ENCODE peak calls at places on chromosomes 16 and 17, in ten cellular contexts. One of them, this sample, is unnamed.

GRCh38 chr17:1931759-1932579 is 93.2 kb downstream of the RTN4RL1 start:
- DNase-seq in mucosa of descending colon: peak; percentile 9
- DNase-seq in AML-193: no peak
- DNase-seq in islet precursor cell: peak; percentile 87
- DNase-seq in naive thymus-derived CD8-positive, alpha-beta T cell: no peak
- DNase-seq in upper lobe of left lung: peak; percentile 32
- DNase-seq in dorsolateral prefrontal cortex: no peak
- DNase-seq in left lung: no peak
- DNase-seq in stimulated activated CD4-positive, alpha-beta T cell treated with anti-CD3 and anti-CD28 coated beads, TNF-alpha, amount 100 ng/mL, for 24 hours: no peak
- DNase-seq in stimulated activated CD8-positive, alpha-beta memory T cell treated with anti-CD3 and anti-CD28 coated beads, Interleukin-7, amount 100 ng/mL, for 1 hour: no peak
- DNase-seq in this sample: no peak

GRCh38 chr17:76153640-76154039 is 12.6 kb upstream of the FOXJ1 start:
- DNase-seq in mucosa of descending colon: no peak
- DNase-seq in AML-193: no peak
- DNase-seq in islet precursor cell: peak; percentile 73
- DNase-seq in naive thymus-derived CD8-positive, alpha-beta T cell: no peak
- DNase-seq in upper lobe of left lung: no peak
- DNase-seq in dorsolateral prefrontal cortex: peak; percentile 24
- DNase-seq in left lung: peak; percentile 5
- DNase-seq in stimulated activated CD4-positive, alpha-beta T cell treated with anti-CD3 and anti-CD28 coated beads, TNF-alpha, amount 100 ng/mL, for 24 hours: no peak
- DNase-seq in stimulated activated CD8-positive, alpha-beta memory T cell treated with anti-CD3 and anti-CD28 coated beads, Interleukin-7, amount 100 ng/mL, for 1 hour: no peak
- DNase-seq in this sample: no peak

GRCh38 chr16:50598256-50598894 is 50.2 kb downstream of the NKD1 start:
- DNase-seq in mucosa of descending colon: no peak
- DNase-seq in AML-193: no peak
- DNase-seq in islet precursor cell: no peak
- DNase-seq in naive thymus-derived CD8-positive, alpha-beta T cell: no peak
- DNase-seq in upper lobe of left lung: no peak
- DNase-seq in dorsolateral prefrontal cortex: peak; percentile 56
- DNase-seq in left lung: no peak
- DNase-seq in stimulated activated CD4-positive, alpha-beta T cell treated with anti-CD3 and anti-CD28 coated beads, TNF-alpha, amount 100 ng/mL, for 24 hours: no peak
- DNase-seq in stimulated activated CD8-positive, alpha-beta memory T cell treated with anti-CD3 and anti-CD28 coated beads, Interleukin-7, amount 100 ng/mL, for 1 hour: no peak
- DNase-seq in this sample: no peak

GRCh38 chr16:8863594-8864424 is 5.0 kb downstream of the CARHSP1 start:
- DNase-seq in mucosa of descending colon: peak; percentile 68
- DNase-seq in AML-193: no peak
- DNase-seq in islet precursor cell: peak; percentile 85
- DNase-seq in naive thymus-derived CD8-positive, alpha-beta T cell: no peak
- DNase-seq in upper lobe of left lung: peak; percentile 56
- DNase-seq in dorsolateral prefrontal cortex: peak; percentile 97
- DNase-seq in left lung: peak; percentile 74
- DNase-seq in stimulated activated CD4-positive, alpha-beta T cell treated with anti-CD3 and anti-CD28 coated beads, TNF-alpha, amount 100 ng/mL, for 24 hours: no peak
- DNase-seq in stimulated activated CD8-positive, alpha-beta memory T cell treated with anti-CD3 and anti-CD28 coated beads, Interleukin-7, amount 100 ng/mL, for 1 hour: no peak
- DNase-seq in this sample: no peak

GRCh38 chr17:77568540-77568939 is 390.0 kb upstream of the TNRC6C start:
- DNase-seq in mucosa of descending colon: no peak
- DNase-seq in AML-193: no peak
- DNase-seq in islet precursor cell: no peak
- DNase-seq in naive thymus-derived CD8-positive, alpha-beta T cell: no peak
- DNase-seq in upper lobe of left lung: no peak
- DNase-seq in dorsolateral prefrontal cortex: no peak
- DNase-seq in left lung: no peak
- DNase-seq in stimulated activated CD4-positive, alpha-beta T cell treated with anti-CD3 and anti-CD28 coated beads, TNF-alpha, amount 100 ng/mL, for 24 hours: no peak
- DNase-seq in stimulated activated CD8-positive, alpha-beta memory T cell treated with anti-CD3 and anti-CD28 coated beads, Interleukin-7, amount 100 ng/mL, for 1 hour: no peak
- DNase-seq in this sample: no peak

GRCh38 chr17:16911141-16911937 is 60.6 kb downstream of the TNFRSF13B start:
- DNase-seq in mucosa of descending colon: no peak
- DNase-seq in AML-193: no peak
- DNase-seq in islet precursor cell: peak; percentile 97
- DNase-seq in naive thymus-derived CD8-positive, alpha-beta T cell: no peak
- DNase-seq in upper lobe of left lung: peak; percentile 17
- DNase-seq in dorsolateral prefrontal cortex: peak; percentile 30
- DNase-seq in left lung: no peak
- DNase-seq in stimulated activated CD4-positive, alpha-beta T cell treated with anti-CD3 and anti-CD28 coated beads, TNF-alpha, amount 100 ng/mL, for 24 hours: no peak
- DNase-seq in stimulated activated CD8-positive, alpha-beta memory T cell treated with anti-CD3 and anti-CD28 coated beads, Interleukin-7, amount 100 ng/mL, for 1 hour: no peak
- DNase-seq in this sample: no peak

GRCh38 chr17:5545051-5545987 is 39.0 kb downstream of the NLRP1 start:
- DNase-seq in mucosa of descending colon: no peak
- DNase-seq in AML-193: no peak
- DNase-seq in islet precursor cell: peak; percentile 54
- DNase-seq in naive thymus-derived CD8-positive, alpha-beta T cell: no peak
- DNase-seq in upper lobe of left lung: no peak
- DNase-seq in dorsolateral prefrontal cortex: no peak
- DNase-seq in left lung: no peak
- DNase-seq in stimulated activated CD4-positive, alpha-beta T cell treated with anti-CD3 and anti-CD28 coated beads, TNF-alpha, amount 100 ng/mL, for 24 hours: no peak
- DNase-seq in stimulated activated CD8-positive, alpha-beta memory T cell treated with anti-CD3 and anti-CD28 coated beads, Interleukin-7, amount 100 ng/mL, for 1 hour: no peak
- DNase-seq in this sample: no peak

GRCh38 chr17:68424861-68425260 is 32.4 kb downstream of the WIPI1 start:
- DNase-seq in mucosa of descending colon: peak; percentile 47
- DNase-seq in AML-193: no peak
- DNase-seq in islet precursor cell: peak; percentile 76
- DNase-seq in naive thymus-derived CD8-positive, alpha-beta T cell: no peak
- DNase-seq in upper lobe of left lung: peak; percentile 45
- DNase-seq in dorsolateral prefrontal cortex: no peak
- DNase-seq in left lung: no peak
- DNase-seq in stimulated activated CD4-positive, alpha-beta T cell treated with anti-CD3 and anti-CD28 coated beads, TNF-alpha, amount 100 ng/mL, for 24 hours: no peak
- DNase-seq in stimulated activated CD8-positive, alpha-beta memory T cell treated with anti-CD3 and anti-CD28 coated beads, Interleukin-7, amount 100 ng/mL, for 1 hour: no peak
- DNase-seq in this sample: no peak